ENCODE peak calls at places on chromosomes 11 and 22, in four cellular contexts. M, G, K and N are unnamed samples.

GRCh38 chr11:116862101-116862637 is 24.7 kb upstream of the APOA1 start:
- DNase-seq in M (no peak), K (no peak), G (no peak), N (no peak)

GRCh38 chr22:49977578-49977977 is 17.0 kb downstream of the PIM3 start:
- DNase-seq in G (no peak), M (no peak), K (no peak), N (no peak)

GRCh38 chr11:106022795-106023275 is 795 bp upstream of the MSANTD4 start:
- DNase-seq in K (no peak), G (no peak), M (no peak), N (no peak)

GRCh38 chr11:127800989-127801688 is 786.2 kb downstream of the ETS1 start:
- DNase-seq in K (no peak), G (no peak), M (no peak), N (no peak)

GRCh38 chr11:61115498-61116224 is 13.4 kb downstream of the CD5 start:
- DNase-seq in G (no peak), K (no peak), M (no peak), N (no peak)

GRCh38 chr11:64848779-64849599 is 4.5 kb upstream of the CDC42BPG start:
- DNase-seq in G (peak), M (no peak), K (peak), N (no peak)

GRCh38 chr11:128421577-128421976 is 165.8 kb downstream of the ETS1 start:
- DNase-seq in K (no peak), M (no peak), G (no peak), N (no peak)

GRCh38 chr11:10490398-10491232 is 35.6 kb downstream of the AMPD3 start:
- DNase-seq in G (peak), M (no peak), K (no peak), N (no peak)

GRCh38 chr22:50673231-50674126 is 856 bp downstream of the SHANK3 start:
- DNase-seq in K (no peak), G (no peak), M (no peak), N (peak)

GRCh38 chr11:103881518-103882070 is 154.8 kb upstream of the DDI1 start:
- DNase-seq in M (no peak), G (no peak), K (no peak), N (no peak)

GRCh38 chr11:100687630-100688395 is 725 bp downstream of the ARHGAP42 start:
- DNase-seq in M (no peak), G (peak), K (peak), N (peak)